ENCODE peak calls at places on chromosomes 6 and 20, in ten cellular contexts. L is nephron progenitor cell, K is BE2C, H is IMR-90, S is breast epithelium, V is cardiac fibroblast, G is psoas muscle, U is fibroblast of lung, B is epithelial cell of esophagus, M is HFFc6. N is an unnamed sample.

GRCh38 chr6:53543341-53544010 is 1.4 kb downstream of the GCLC start:
- DNase-seq in L (no peak), K (no peak), H (peak), S (no peak), V (peak), G (no peak), U (peak), B (no peak), M (no peak), N (no peak)

GRCh38 chr20:41174782-41175181 is 37.4 kb downstream of the PLCG1 start:
- DNase-seq in L (no peak), K (no peak), H (peak), S (peak), V (no peak), G (no peak), U (peak), B (no peak), M (no peak), N (no peak)

GRCh38 chr20:52192296-52193007 is 873 bp upstream of the ZFP64 start:
- DNase-seq in L (no peak), K (peak), H (no peak), S (no peak), V (peak), G (peak), U (no peak), B (no peak), M (peak), N (no peak)

GRCh38 chr20:51085761-51086160 is 62.9 kb upstream of the KCNG1 start:
- DNase-seq in L (no peak), K (no peak), H (no peak), S (no peak), V (no peak), G (no peak), U (no peak), B (no peak), M (no peak), N (no peak)

GRCh38 chr6:140078552-140079126 is 704.2 kb upstream of the CITED2 start:
- DNase-seq in L (no peak), K (no peak), H (peak), S (no peak), V (peak), G (no peak), U (peak), B (no peak), M (peak), N (no peak)

GRCh38 chr20:12012241-12013222 is 94.8 kb downstream of the BTBD3 start:
- DNase-seq in L (peak), K (peak), H (peak), S (no peak), V (peak), G (no peak), U (peak), B (peak), M (peak), N (peak)

GRCh38 chr6:41315943-41316342 is 19.5 kb upstream of the NCR2 start:
- DNase-seq in L (no peak), K (no peak), H (no peak), S (no peak), V (no peak), G (no peak), U (no peak), B (no peak), M (no peak), N (no peak)

GRCh38 chr6:10307476-10307875 is 107.4 kb downstream of the TFAP2A start:
- DNase-seq in L (no peak), K (no peak), H (no peak), S (no peak), V (no peak), G (no peak), U (no peak), B (no peak), M (no peak), N (no peak)

GRCh38 chr6:19719691-19720127 is 117.5 kb upstream of the ID4 start:
- DNase-seq in L (peak), K (no peak), H (peak), S (no peak), V (peak), G (no peak), U (peak), B (peak), M (peak), N (no peak)

GRCh38 chr6:48986803-48987202 is 476.2 kb downstream of the MMUT start:
- DNase-seq in L (no peak), K (no peak), H (no peak), S (no peak), V (no peak), G (no peak), U (no peak), B (no peak), M (no peak), N (no peak)

GRCh38 chr20:25270829-25271251 is 23.0 kb downstream of the PYGB start:
- DNase-seq in L (no peak), K (peak), H (no peak), S (no peak), V (no peak), G (peak), U (no peak), B (no peak), M (no peak), N (no peak)

GRCh38 chr20:57801046-57801445 is 91.2 kb upstream of the PMEPA1 start:
- DNase-seq in L (no peak), K (peak), H (no peak), S (no peak), V (no peak), G (no peak), U (no peak), B (no peak), M (no peak), N (no peak)

GRCh38 chr20:20089018-20089417 is 36.7 kb downstream of the CFAP61 start:
- DNase-seq in L (no peak), K (no peak), H (no peak), S (no peak), V (no peak), G (no peak), U (no peak), B (no peak), M (no peak), N (peak)

GRCh38 chr20:49695830-49696229 is 17.8 kb downstream of the B4GALT5 start:
- DNase-seq in L (no peak), K (no peak), H (no peak), S (no peak), V (no peak), G (no peak), U (no peak), B (no peak), M (no peak), N (no peak)

GRCh38 chr6:84581494-84582259 is 182.7 kb downstream of the TBX18 start:
- DNase-seq in L (no peak), K (no peak), H (peak), S (no peak), V (peak), G (no peak), U (peak), B (peak), M (peak), N (no peak)

GRCh38 chr6:9623985-9624384 is 790.9 kb downstream of the TFAP2A start:
- DNase-seq in L (no peak), K (no peak), H (peak), S (no peak), V (peak), G (no peak), U (peak), B (no peak), M (peak), N (no peak)

GRCh38 chr20:20333866-20334265 is 34.0 kb upstream of the INSM1 start:
- DNase-seq in L (no peak), K (no peak), H (no peak), S (no peak), V (no peak), G (no peak), U (no peak), B (no peak), M (no peak), N (no peak)

GRCh38 chr20:36885355-36885754 is 9.4 kb downstream of the TLDC2 start:
- DNase-seq in L (no peak), K (no peak), H (no peak), S (no peak), V (peak), G (no peak), U (no peak), B (no peak), M (no peak), N (no peak)

GRCh38 chr20:35013421-35014411 is 58.0 kb downstream of the MYH7B start:
- DNase-seq in L (no peak), K (no peak), H (no peak), S (no peak), V (no peak), G (peak), U (no peak), B (no peak), M (no peak), N (no peak)

GRCh38 chr6:35449287-35449881 is 2.8 kb upstream of the FANCE start:
- DNase-seq in L (peak), K (peak), H (peak), S (no peak), V (peak), G (no peak), U (peak), B (peak), M (peak), N (peak)

GRCh38 chr6:71498643-71499042 is 210.0 kb downstream of the OGFRL1 start:
- DNase-seq in L (no peak), K (no peak), H (no peak), S (no peak), V (no peak), G (no peak), U (no peak), B (peak), M (no peak), N (no peak)

GRCh38 chr20:23082846-23083552 is 3.1 kb downstream of the CD93 start:
- DNase-seq in L (no peak), K (no peak), H (no peak), S (no peak), V (no peak), G (no peak), U (no peak), B (peak), M (no peak), N (peak)

GRCh38 chr6:11264100-11264499 is 31.6 kb upstream of the NEDD9 start:
- DNase-seq in L (no peak), K (no peak), H (no peak), S (no peak), V (no peak), G (no peak), U (no peak), B (no peak), M (no peak), N (no peak)

GRCh38 chr20:5078399-5078958 is 41.3 kb downstream of the PCNA start:
- DNase-seq in L (no peak), K (no peak), H (peak), S (no peak), V (peak), G (peak), U (peak), B (peak), M (no peak), N (no peak)

GRCh38 chr20:61436674-61437279 is 184.7 kb downstream of the CDH4 start:
- DNase-seq in L (no peak), K (no peak), H (peak), S (no peak), V (peak), G (no peak), U (peak), B (peak), M (peak), N (no peak)

GRCh38 chr6:106237286-106237685 is 88.3 kb downstream of the ATG5 start:
- DNase-seq in L (no peak), K (no peak), H (no peak), S (no peak), V (no peak), G (no peak), U (no peak), B (no peak), M (no peak), N (no peak)

GRCh38 chr6:41767112-41767946 is 12.4 kb downstream of the FRS3 start:
- DNase-seq in L (no peak), K (peak), H (peak), S (peak), V (peak), G (no peak), U (peak), B (peak), M (peak), N (no peak)

GRCh38 chr6:151431336-151431735 is 20.6 kb downstream of the RMND1 start:
- DNase-seq in L (no peak), K (no peak), H (peak), S (no peak), V (no peak), G (no peak), U (peak), B (no peak), M (no peak), N (no peak)

GRCh38 chr6:168040856-168041496 is 38.0 kb downstream of the FRMD1 start:
- DNase-seq in L (no peak), K (no peak), H (no peak), S (peak), V (no peak), G (no peak), U (no peak), B (no peak), M (no peak), N (no peak)

GRCh38 chr20:5969348-5969935 is 19.0 kb downstream of the MCM8 start:
- DNase-seq in L (no peak), K (no peak), H (no peak), S (no peak), V (no peak), G (no peak), U (no peak), B (no peak), M (no peak), N (no peak)

DNA sequence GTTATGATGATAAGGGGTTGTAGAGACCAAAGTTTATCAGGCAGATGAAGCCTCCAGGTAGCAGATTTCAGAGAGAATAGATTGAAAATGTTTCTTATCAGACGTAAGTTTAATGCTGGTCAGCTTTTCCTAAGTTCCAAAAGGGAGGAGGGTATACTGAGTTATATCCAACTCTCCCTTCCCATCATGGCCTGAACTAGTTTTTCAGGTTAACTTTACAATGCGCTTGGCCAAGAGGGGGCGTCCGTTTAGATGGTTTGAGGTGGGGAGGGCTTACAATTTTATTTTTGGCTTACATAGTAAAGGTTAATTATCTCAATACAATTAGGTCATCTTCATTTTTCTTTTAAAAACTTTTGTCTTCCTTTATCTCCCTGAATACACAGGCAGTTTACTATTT is 19.4 kb upstream of the IL22RA2 start:
- DNase-seq in L (no peak), K (no peak), H (no peak), S (no peak), V (no peak), G (no peak), U (no peak), B (no peak), M (no peak), N (no peak)
- TF ChIP-seq CTCF in L (no peak), K (no peak), H (no peak), S (no peak), V (no peak), G (no peak), U (no peak), B (no peak), M (no peak), N (no peak)

GRCh38 chr6:90385914-90386313 is 89.3 kb upstream of the BACH2 start:
- DNase-seq in L (no peak), K (no peak), H (no peak), S (no peak), V (no peak), G (no peak), U (no peak), B (no peak), M (no peak), N (no peak)
- TF ChIP-seq CTCF in L (no peak), K (no peak), H (no peak), S (no peak), V (no peak), G (no peak), U (no peak), B (no peak), M (no peak), N (no peak)

GRCh38 chr6:78436335-78436734 is 431.0 kb upstream of the IRAK1BP1 start:
- DNase-seq in L (no peak), K (peak), H (peak), S (no peak), V (peak), G (no peak), U (peak), B (peak), M (peak), N (no peak)
- TF ChIP-seq CTCF in L (no peak), K (peak), H (peak), S (no peak), V (peak), G (no peak), U (peak), B (peak), M (peak), N (no peak)

GRCh38 chr20:60224914-60225313 is 266.7 kb downstream of the CDH26 start:
- DNase-seq in L (peak), K (peak), H (no peak), S (no peak), V (peak), G (no peak), U (no peak), B (peak), M (no peak), N (no peak)
- TF ChIP-seq CTCF in L (peak), K (peak), H (peak), S (no peak), V (peak), G (no peak), U (peak), B (peak), M (peak), N (no peak)

DNA sequence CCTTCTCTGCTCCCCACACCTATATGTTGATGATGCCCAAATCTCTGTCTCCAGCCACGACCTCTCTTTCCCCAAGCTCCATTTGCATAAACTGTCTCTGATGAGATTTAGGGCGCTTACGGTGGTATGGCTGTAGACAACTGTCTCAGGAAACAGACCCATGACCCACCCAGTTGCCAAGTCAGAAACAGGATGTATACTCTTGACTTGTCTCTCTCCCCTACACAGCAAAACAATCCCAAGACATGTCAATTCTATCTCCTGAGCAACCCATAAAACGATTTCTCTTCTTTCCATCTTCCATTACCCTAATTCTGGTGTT is 13.9 kb downstream of the GNL1 start:
- DNase-seq in L (no peak), K (no peak), H (no peak), S (no peak), V (no peak), G (no peak), U (no peak), B (no peak), M (no peak), N (no peak)
- TF ChIP-seq CTCF in L (no peak), K (no peak), H (no peak), S (no peak), V (no peak), G (no peak), U (no peak), B (no peak), M (no peak), N (no peak)

GRCh38 chr6:160750276-160750689 is 48.2 kb downstream of the PLG start:
- DNase-seq in L (peak), K (no peak), H (no peak), S (no peak), V (no peak), G (no peak), U (no peak), B (peak), M (no peak), N (no peak)
- TF ChIP-seq CTCF in L (peak), K (peak), H (no peak), S (no peak), V (no peak), G (no peak), U (no peak), B (peak), M (peak), N (no peak)

DNA sequence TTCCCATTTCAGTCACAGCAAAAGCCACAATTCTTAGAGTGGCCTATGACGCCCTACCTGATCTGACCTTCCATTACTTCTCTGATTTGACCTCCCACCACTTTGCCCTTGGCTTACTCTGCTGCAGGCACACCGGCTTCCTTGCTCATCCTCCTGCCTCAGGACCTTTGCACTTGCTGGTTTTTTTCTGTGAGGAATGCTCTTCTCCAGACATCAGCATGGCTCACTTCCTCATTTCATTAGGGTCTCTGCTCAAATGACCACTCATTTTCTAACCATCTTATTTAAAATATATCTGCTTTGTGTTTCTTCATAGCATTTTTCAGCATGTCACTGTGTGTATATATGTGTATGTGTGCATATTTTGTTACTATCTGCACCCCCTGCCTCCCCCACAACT is 111.2 kb upstream of the DTNBP1 start:
- DNase-seq in L (no peak), K (no peak), H (no peak), S (no peak), V (no peak), G (no peak), U (no peak), B (no peak), M (no peak), N (no peak)
- TF ChIP-seq CTCF in L (no peak), K (no peak), H (no peak), S (no peak), V (no peak), G (no peak), U (no peak), B (no peak), M (no peak), N (no peak)

N was measured in upper lobe of left lung.